ENCODE peak calls at places on chromosomes 16 and 17, in five cellular contexts. One of them, this sample, is unnamed.

GRCh38 chr17:8965394-8966168 is at the start of gene PIK3R5:
- DNase-seq in kidney: peak
- DNase-seq in body of pancreas: peak
- DNase-seq in psoas muscle: peak
- DNase-seq in ovary: peak
- DNase-seq in this sample: no peak

GRCh38 chr16:497258-497657 is 30.3 kb upstream of the CAPN15 start:
- DNase-seq in psoas muscle: no peak
- DNase-seq in body of pancreas: no peak
- DNase-seq in ovary: no peak
- DNase-seq in kidney: no peak
- DNase-seq in this sample: no peak

GRCh38 chr17:39671651-39672521 is 3.6 kb downstream of the PNMT start:
- DNase-seq in ovary: peak
- DNase-seq in kidney: peak
- DNase-seq in body of pancreas: peak
- DNase-seq in psoas muscle: peak
- DNase-seq in this sample: peak

GRCh38 chr17:333626-334396 is 18.8 kb downstream of the RPH3AL start:
- DNase-seq in body of pancreas: peak
- DNase-seq in ovary: peak
- DNase-seq in psoas muscle: peak
- DNase-seq in kidney: peak
- DNase-seq in this sample: peak

GRCh38 chr16:62135903-62136302 is 99.7 kb upstream of the CDH8 start:
- DNase-seq in psoas muscle: no peak
- DNase-seq in body of pancreas: no peak
- DNase-seq in ovary: no peak
- DNase-seq in kidney: no peak
- DNase-seq in this sample: no peak

GRCh38 chr17:39603304-39604016 is 4.3 kb downstream of the NEUROD2 start:
- DNase-seq in ovary: no peak
- DNase-seq in body of pancreas: no peak
- DNase-seq in kidney: no peak
- DNase-seq in psoas muscle: no peak
- DNase-seq in this sample: no peak

GRCh38 chr17:61458491-61459433 is 6.5 kb downstream of the TBX4 start:
- DNase-seq in body of pancreas: no peak
- DNase-seq in kidney: no peak
- DNase-seq in psoas muscle: no peak
- DNase-seq in ovary: peak
- DNase-seq in this sample: no peak

GRCh38 chr17:74750327-74751069 is 2.1 kb downstream of the NHERF1 start:
- DNase-seq in body of pancreas: peak
- DNase-seq in ovary: no peak
- DNase-seq in kidney: no peak
- DNase-seq in psoas muscle: peak
- DNase-seq in this sample: peak

GRCh38 chr17:82949361-82949760 is 109.5 kb upstream of the ZNF750 start:
- DNase-seq in kidney: peak
- DNase-seq in psoas muscle: peak
- DNase-seq in ovary: peak
- DNase-seq in body of pancreas: no peak
- DNase-seq in this sample: no peak

GRCh38 chr17:78442648-78443128 is 64.2 kb downstream of the PGS1 start:
- DNase-seq in psoas muscle: peak
- DNase-seq in kidney: peak
- DNase-seq in body of pancreas: no peak
- DNase-seq in ovary: no peak
- DNase-seq in this sample: no peak
- H3K27ac ChIP-seq in psoas muscle: peak
- H3K27ac ChIP-seq in kidney: no peak
- H3K27ac ChIP-seq in body of pancreas: no peak
- H3K27ac ChIP-seq in ovary: no peak
- H3K27ac ChIP-seq in this sample: no peak

GRCh38 chr17:17152385-17152784 is 53.7 kb downstream of the PLD6 start:
- DNase-seq in kidney: no peak
- DNase-seq in body of pancreas: no peak
- DNase-seq in ovary: no peak
- DNase-seq in psoas muscle: peak
- DNase-seq in this sample: no peak
- H3K27ac ChIP-seq in kidney: no peak
- H3K27ac ChIP-seq in body of pancreas: no peak
- H3K27ac ChIP-seq in ovary: no peak
- H3K27ac ChIP-seq in psoas muscle: peak
- H3K27ac ChIP-seq in this sample: peak

GRCh38 chr17:35786941-35787432 is 8.5 kb downstream of the MMP28 start:
- DNase-seq in psoas muscle: no peak
- DNase-seq in body of pancreas: no peak
- DNase-seq in kidney: no peak
- DNase-seq in ovary: no peak
- DNase-seq in this sample: no peak
- H3K27ac ChIP-seq in psoas muscle: no peak
- H3K27ac ChIP-seq in body of pancreas: no peak
- H3K27ac ChIP-seq in kidney: no peak
- H3K27ac ChIP-seq in ovary: no peak
- H3K27ac ChIP-seq in this sample: no peak

GRCh38 chr17:45291170-45291805 is 25.5 kb downstream of the MAP3K14 start:
- DNase-seq in ovary: no peak
- DNase-seq in body of pancreas: no peak
- DNase-seq in kidney: peak
- DNase-seq in psoas muscle: peak
- DNase-seq in this sample: no peak

GRCh38 chr17:45288825-45289224 is 26.9 kb upstream of the SPATA32 start:
- DNase-seq in kidney: no peak
- DNase-seq in ovary: no peak
- DNase-seq in body of pancreas: peak
- DNase-seq in psoas muscle: peak
- DNase-seq in this sample: peak

GRCh38 chr17:45292696-45293412 is 24.0 kb downstream of the MAP3K14 start:
- DNase-seq in ovary: no peak
- DNase-seq in psoas muscle: peak
- DNase-seq in kidney: peak
- DNase-seq in body of pancreas: peak
- DNase-seq in this sample: no peak

GRCh38 chr17:45289316-45290268 is 27.2 kb downstream of the MAP3K14 start:
- DNase-seq in ovary: no peak
- DNase-seq in kidney: no peak
- DNase-seq in psoas muscle: peak
- DNase-seq in body of pancreas: peak
- DNase-seq in this sample: no peak

DNA sequence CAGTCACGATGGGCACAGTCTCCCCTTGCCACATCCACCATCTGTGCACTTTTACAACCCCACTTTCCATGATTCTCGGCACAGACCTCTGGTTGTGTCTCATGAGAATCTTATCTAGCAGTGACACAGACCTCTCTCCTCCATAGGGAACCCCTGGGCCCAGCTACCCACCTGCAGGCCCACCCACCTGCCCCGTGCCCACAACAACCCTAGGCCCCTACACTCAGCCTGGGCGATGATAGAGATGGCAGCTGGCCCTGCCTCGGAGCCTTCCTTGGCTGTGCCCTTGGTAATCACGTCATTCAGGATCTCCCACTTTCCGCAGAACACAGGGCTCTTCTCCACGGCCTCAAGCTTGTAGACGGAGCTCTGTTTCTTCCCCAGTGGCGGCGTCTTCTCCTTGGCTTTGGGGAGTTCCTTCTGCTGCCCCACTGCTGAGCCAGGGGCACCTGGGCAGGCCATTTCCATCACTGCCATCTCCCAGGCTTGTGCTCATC is 26.5 kb downstream of the MAP3K14 start:
- DNase-seq in ovary: no peak
- DNase-seq in body of pancreas: no peak
- DNase-seq in psoas muscle: peak
- DNase-seq in kidney: no peak
- DNase-seq in this sample: no peak
- H3K27ac ChIP-seq in ovary: no peak
- H3K27ac ChIP-seq in body of pancreas: no peak
- H3K27ac ChIP-seq in psoas muscle: peak
- H3K27ac ChIP-seq in kidney: no peak
- H3K27ac ChIP-seq in this sample: no peak

DNA sequence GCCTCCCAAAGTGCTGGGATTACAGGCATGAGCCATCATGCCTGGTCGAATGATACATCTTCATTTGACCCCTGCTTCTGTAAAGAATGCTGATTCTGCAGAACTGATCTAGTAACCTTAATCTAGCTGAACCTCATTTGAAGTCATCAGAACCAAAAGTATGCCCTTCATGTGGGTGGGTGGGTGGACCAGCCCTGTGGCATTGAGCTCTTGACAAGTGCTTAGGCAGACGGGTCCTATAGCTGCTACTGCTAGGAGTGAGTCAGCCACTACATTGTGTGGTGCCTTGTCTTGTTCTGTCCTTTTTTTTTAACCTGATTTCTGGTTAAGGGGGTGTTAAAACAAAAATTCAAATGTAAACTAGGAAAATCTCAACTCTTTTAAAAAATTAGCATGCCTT is 29.6 kb downstream of the SF3B3 start:
- DNase-seq in body of pancreas: no peak
- DNase-seq in ovary: no peak
- DNase-seq in psoas muscle: no peak
- DNase-seq in kidney: no peak
- DNase-seq in this sample: no peak
- H3K27ac ChIP-seq in body of pancreas: no peak
- H3K27ac ChIP-seq in ovary: no peak
- H3K27ac ChIP-seq in psoas muscle: no peak
- H3K27ac ChIP-seq in kidney: no peak
- H3K27ac ChIP-seq in this sample: no peak